ENCODE peak calls at places on chromosomes 2 and 18, in five cellular contexts. L is BJ, A is colonic mucosa, P is GM06990, F is cardiac muscle cell. G is an unnamed sample.

GRCh38 chr2:64711260-64711659 is 57.5 kb upstream of the SERTAD2 start:
- DNase-seq in A (no peak), F (no peak), L (no peak), P (no peak), G (no peak)

GRCh38 chr2:29347774-29348465 is 232.7 kb downstream of the CLIP4 start:
- DNase-seq in F (no peak), L (no peak), P (no peak), A (no peak), G (no peak)

GRCh38 chr2:16939771-16940170 is 274.1 kb upstream of the CYRIA start:
- DNase-seq in L (no peak), P (no peak), A (no peak), F (no peak), G (no peak)

GRCh38 chr18:9838144-9838877 is 47.5 kb upstream of the TXNDC2 start:
- DNase-seq in L (no peak), F (peak), P (no peak), A (no peak), G (no peak)

GRCh38 chr18:79912409-79912991 is 39.0 kb downstream of the SLC66A2 start:
- DNase-seq in A (peak), F (no peak), L (no peak), P (no peak), G (no peak)

GRCh38 chr2:692767-693166 is 15.6 kb upstream of the TMEM18 start:
- DNase-seq in F (no peak), L (no peak), P (no peak), A (no peak), G (no peak)

GRCh38 chr2:34188464-34188863 is 589.4 kb upstream of the FAM98A start:
- DNase-seq in P (no peak), F (no peak), A (no peak), L (no peak), G (no peak)

GRCh38 chr2:143762176-143762928 is 633.1 kb downstream of the ARHGAP15 start:
- DNase-seq in P (no peak), F (no peak), L (no peak), A (no peak), G (no peak)

GRCh38 chr2:216392018-216392562 is 19.8 kb upstream of the MARCHF4 start:
- DNase-seq in P (no peak), F (peak), L (no peak), A (no peak), G (no peak)

GRCh38 chr18:493974-494601 is 6.4 kb downstream of the COLEC12 start:
- DNase-seq in A (no peak), L (no peak), F (no peak), P (no peak), G (no peak)

GRCh38 chr2:55017880-55018279 is 32.4 kb downstream of the RTN4 start:
- DNase-seq in P (no peak), A (no peak), L (no peak), F (no peak), G (no peak)

GRCh38 chr2:38394903-38395341 is 17.8 kb upstream of the ATL2 start:
- DNase-seq in F (no peak), A (no peak), L (peak), P (no peak), G (no peak)

GRCh38 chr2:40095003-40095402 is 315.9 kb upstream of the THUMPD2 start:
- DNase-seq in A (no peak), P (no peak), L (no peak), F (no peak), G (no peak)

GRCh38 chr2:218745559-218746469 is 35.2 kb downstream of the TTLL4 start:
- DNase-seq in L (no peak), P (no peak), A (no peak), F (no peak), G (no peak)

GRCh38 chr2:133676392-133677130 is 108.3 kb upstream of the NCKAP5 start:
- DNase-seq in A (no peak), F (no peak), L (peak), P (no peak), G (no peak)

GRCh38 chr2:42753188-42753813 is 10.6 kb downstream of the OXER1 start:
- DNase-seq in A (no peak), P (no peak), L (no peak), F (no peak), G (no peak)

GRCh38 chr2:54556659-54557121 is 100.6 kb downstream of the SPTBN1 start:
- DNase-seq in L (no peak), F (peak), A (no peak), P (no peak), G (no peak)

GRCh38 chr2:27584597-27584996 is 1.8 kb downstream of the ZNF512 start:
- DNase-seq in L (no peak), A (no peak), F (no peak), P (no peak), G (no peak)
- H3K4me3 ChIP-seq in L (no peak), A (no peak), F (no peak), P (peak), G (no peak)

DNA sequence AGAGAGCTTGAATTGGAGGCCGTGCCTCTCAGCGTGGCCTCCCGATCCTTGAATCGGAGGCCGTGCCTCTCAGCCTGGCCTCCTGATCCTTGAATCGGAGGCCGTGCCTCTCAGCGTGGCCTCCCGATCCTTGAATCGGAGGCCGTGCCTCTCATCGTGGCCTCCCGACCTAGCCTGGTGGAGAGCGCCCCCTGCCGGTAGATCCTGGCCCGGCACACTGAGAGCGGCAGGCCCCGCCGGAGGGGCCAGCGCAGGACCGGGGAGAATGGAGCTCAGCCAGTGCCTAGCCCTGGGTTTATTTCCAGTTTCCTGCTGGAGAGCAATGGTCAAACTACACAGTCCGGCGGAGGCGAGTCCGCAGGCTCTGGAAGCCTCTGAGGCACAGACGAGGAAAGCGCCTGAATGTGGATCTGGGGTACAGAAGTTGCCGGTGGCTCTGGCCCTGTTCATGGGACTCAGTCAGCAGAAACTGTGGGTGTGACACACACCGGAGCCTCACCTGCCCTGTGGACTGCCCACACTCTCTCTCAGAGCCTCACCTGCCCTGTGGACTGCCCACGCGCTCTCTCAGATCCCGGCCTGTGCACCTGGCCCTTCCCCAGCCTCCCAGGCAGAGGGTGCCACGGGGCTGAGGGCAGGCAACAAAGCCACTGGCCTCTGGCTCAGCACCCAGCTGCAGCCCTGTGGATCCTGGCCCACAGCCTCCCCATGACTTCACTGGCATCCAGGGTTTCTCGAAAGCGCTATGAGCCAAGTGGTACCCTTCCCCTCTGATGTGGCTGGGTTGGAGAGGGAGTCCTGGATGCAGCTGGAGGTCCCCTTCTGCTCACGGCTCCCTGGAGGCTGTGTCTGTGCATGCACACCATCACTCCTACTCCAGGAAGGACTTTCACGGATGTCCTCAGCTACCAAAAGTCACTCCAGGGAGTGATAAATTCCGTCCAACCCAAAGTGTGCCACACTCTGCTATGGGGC is 1.5 kb downstream of the IL36B start:
- DNase-seq in L (no peak), P (no peak), A (no peak), F (no peak), G (no peak)
- TF ChIP-seq CTCF in L (no peak), P (no peak), A (no peak), F (no peak), G (no peak)

DNA sequence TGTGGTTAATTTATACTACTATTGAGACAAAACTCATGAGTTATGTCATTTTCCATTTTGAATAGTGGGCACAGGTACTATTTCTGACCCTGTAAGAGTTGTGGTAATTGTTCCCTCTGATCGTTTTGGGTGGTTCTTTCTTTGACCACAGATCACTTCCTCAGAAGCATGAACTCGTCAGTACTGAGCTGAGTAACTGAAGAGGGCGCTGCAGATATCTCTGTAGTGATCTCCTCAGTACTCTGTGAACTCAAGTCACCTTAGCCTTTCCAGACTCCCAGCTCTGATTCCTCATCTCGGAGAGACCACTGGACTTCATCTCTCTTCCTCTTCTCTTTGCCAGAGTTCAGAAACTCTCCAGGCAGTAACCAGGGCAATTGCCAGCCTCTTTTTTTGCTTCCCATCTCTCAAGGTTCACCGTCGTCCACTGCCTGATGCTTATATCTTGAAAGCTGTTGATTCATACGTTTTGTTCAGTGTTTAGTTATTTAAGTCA is 9.4 kb upstream of the IL1RL1 start:
- DNase-seq in F (peak), L (no peak), A (peak), P (peak), G (no peak)
- H3K4me3 ChIP-seq in F (no peak), L (no peak), A (no peak), P (no peak), G (no peak)

GRCh38 chr2:168246483-168247340 is 683 bp downstream of the STK39 start:
- DNase-seq in L (no peak), A (peak), P (peak), F (peak), G (no peak)
- TF ChIP-seq CTCF in L (peak), A (peak), P (peak), F (peak), G (peak)